ENCODE peak calls at places on chromosomes 13 and 19, in ten cellular contexts. One of them, this sample, is unnamed.

GRCh38 chr19:4378886-4379285 is 21.5 kb downstream of the SH3GL1 start:
- DNase-seq in Peyer's patch: no peak
- DNase-seq in spleen: no peak
- DNase-seq in RCC 7860: no peak
- DNase-seq in iris pigment epithelial cell: no peak
- DNase-seq in NCI-H510A treated with DMSO at 0.1 percent for 48 hours: no peak
- DNase-seq in T1000: no peak
- DNase-seq in A172: no peak
- DNase-seq in naive thymus-derived CD8-positive, alpha-beta T cell: no peak
- DNase-seq in activated CD4-positive, alpha-beta T cell treated with anti-CD3 and anti-CD28 coated beads, Interleukin-2, amount 50 U/mL, for 48 hours: no peak
- DNase-seq in this sample: no peak

GRCh38 chr19:2663920-2664571 is 38.4 kb downstream of the GNG7 start:
- DNase-seq in NCI-H510A treated with DMSO at 0.1 percent for 48 hours: no peak
- DNase-seq in activated CD4-positive, alpha-beta T cell treated with anti-CD3 and anti-CD28 coated beads, Interleukin-2, amount 50 U/mL, for 48 hours: no peak
- DNase-seq in iris pigment epithelial cell: no peak
- DNase-seq in naive thymus-derived CD8-positive, alpha-beta T cell: no peak
- DNase-seq in Peyer's patch: peak; percentile 91
- DNase-seq in A172: no peak
- DNase-seq in RCC 7860: no peak
- DNase-seq in spleen: peak; percentile 89
- DNase-seq in T1000: no peak
- DNase-seq in this sample: no peak

GRCh38 chr13:27379126-27379525 is 45.3 kb upstream of the GTF3A start:
- DNase-seq in naive thymus-derived CD8-positive, alpha-beta T cell: no peak
- DNase-seq in A172: no peak
- DNase-seq in NCI-H510A treated with DMSO at 0.1 percent for 48 hours: no peak
- DNase-seq in activated CD4-positive, alpha-beta T cell treated with anti-CD3 and anti-CD28 coated beads, Interleukin-2, amount 50 U/mL, for 48 hours: no peak
- DNase-seq in RCC 7860: no peak
- DNase-seq in Peyer's patch: no peak
- DNase-seq in T1000: no peak
- DNase-seq in iris pigment epithelial cell: no peak
- DNase-seq in spleen: no peak
- DNase-seq in this sample: no peak

GRCh38 chr19:42419309-42419708 is 7.9 kb downstream of the LIPE start:
- DNase-seq in activated CD4-positive, alpha-beta T cell treated with anti-CD3 and anti-CD28 coated beads, Interleukin-2, amount 50 U/mL, for 48 hours: no peak
- DNase-seq in naive thymus-derived CD8-positive, alpha-beta T cell: no peak
- DNase-seq in RCC 7860: no peak
- DNase-seq in A172: no peak
- DNase-seq in T1000: no peak
- DNase-seq in spleen: peak; percentile 78
- DNase-seq in Peyer's patch: no peak
- DNase-seq in iris pigment epithelial cell: no peak
- DNase-seq in NCI-H510A treated with DMSO at 0.1 percent for 48 hours: no peak
- DNase-seq in this sample: no peak

GRCh38 chr13:28333204-28333900 is 161.6 kb downstream of the FLT1 start:
- DNase-seq in activated CD4-positive, alpha-beta T cell treated with anti-CD3 and anti-CD28 coated beads, Interleukin-2, amount 50 U/mL, for 48 hours: no peak
- DNase-seq in iris pigment epithelial cell: peak; percentile 59
- DNase-seq in A172: no peak
- DNase-seq in Peyer's patch: no peak
- DNase-seq in spleen: no peak
- DNase-seq in RCC 7860: no peak
- DNase-seq in naive thymus-derived CD8-positive, alpha-beta T cell: no peak
- DNase-seq in NCI-H510A treated with DMSO at 0.1 percent for 48 hours: no peak
- DNase-seq in T1000: no peak
- DNase-seq in this sample: no peak

GRCh38 chr19:47476438-47476972 is 4.8 kb upstream of the SLC8A2 start:
- DNase-seq in NCI-H510A treated with DMSO at 0.1 percent for 48 hours: no peak
- DNase-seq in activated CD4-positive, alpha-beta T cell treated with anti-CD3 and anti-CD28 coated beads, Interleukin-2, amount 50 U/mL, for 48 hours: no peak
- DNase-seq in A172: no peak
- DNase-seq in naive thymus-derived CD8-positive, alpha-beta T cell: no peak
- DNase-seq in spleen: no peak
- DNase-seq in iris pigment epithelial cell: no peak
- DNase-seq in T1000: no peak
- DNase-seq in Peyer's patch: no peak
- DNase-seq in RCC 7860: no peak
- DNase-seq in this sample: no peak

GRCh38 chr13:52848455-52849190 is at the start of gene PCDH8:
- DNase-seq in RCC 7860: no peak
- DNase-seq in NCI-H510A treated with DMSO at 0.1 percent for 48 hours: peak; percentile 88
- DNase-seq in iris pigment epithelial cell: no peak
- DNase-seq in activated CD4-positive, alpha-beta T cell treated with anti-CD3 and anti-CD28 coated beads, Interleukin-2, amount 50 U/mL, for 48 hours: no peak
- DNase-seq in A172: no peak
- DNase-seq in spleen: no peak
- DNase-seq in T1000: no peak
- DNase-seq in Peyer's patch: no peak
- DNase-seq in naive thymus-derived CD8-positive, alpha-beta T cell: no peak
- DNase-seq in this sample: peak; percentile 21

GRCh38 chr19:28414748-28415147 is 798.2 kb downstream of the UQCRFS1 start:
- DNase-seq in A172: no peak
- DNase-seq in NCI-H510A treated with DMSO at 0.1 percent for 48 hours: no peak
- DNase-seq in RCC 7860: no peak
- DNase-seq in spleen: no peak
- DNase-seq in iris pigment epithelial cell: no peak
- DNase-seq in activated CD4-positive, alpha-beta T cell treated with anti-CD3 and anti-CD28 coated beads, Interleukin-2, amount 50 U/mL, for 48 hours: no peak
- DNase-seq in Peyer's patch: no peak
- DNase-seq in T1000: no peak
- DNase-seq in naive thymus-derived CD8-positive, alpha-beta T cell: no peak
- DNase-seq in this sample: no peak

GRCh38 chr19:38800577-38801347 is 11.8 kb downstream of the LGALS7B start:
- DNase-seq in T1000: no peak
- DNase-seq in NCI-H510A treated with DMSO at 0.1 percent for 48 hours: no peak
- DNase-seq in RCC 7860: no peak
- DNase-seq in Peyer's patch: no peak
- DNase-seq in naive thymus-derived CD8-positive, alpha-beta T cell: no peak
- DNase-seq in activated CD4-positive, alpha-beta T cell treated with anti-CD3 and anti-CD28 coated beads, Interleukin-2, amount 50 U/mL, for 48 hours: no peak
- DNase-seq in spleen: no peak
- DNase-seq in A172: no peak
- DNase-seq in iris pigment epithelial cell: no peak
- DNase-seq in this sample: no peak

GRCh38 chr13:30034448-30034795 is 184.0 kb upstream of the UBL3 start:
- DNase-seq in iris pigment epithelial cell: no peak
- DNase-seq in spleen: no peak
- DNase-seq in T1000: no peak
- DNase-seq in A172: no peak
- DNase-seq in activated CD4-positive, alpha-beta T cell treated with anti-CD3 and anti-CD28 coated beads, Interleukin-2, amount 50 U/mL, for 48 hours: no peak
- DNase-seq in RCC 7860: no peak
- DNase-seq in NCI-H510A treated with DMSO at 0.1 percent for 48 hours: no peak
- DNase-seq in Peyer's patch: no peak
- DNase-seq in naive thymus-derived CD8-positive, alpha-beta T cell: no peak
- DNase-seq in this sample: no peak

GRCh38 chr19:10227215-10227971 is 3.7 kb downstream of the S1PR2 start:
- DNase-seq in naive thymus-derived CD8-positive, alpha-beta T cell: no peak
- DNase-seq in NCI-H510A treated with DMSO at 0.1 percent for 48 hours: no peak
- DNase-seq in A172: no peak
- DNase-seq in Peyer's patch: no peak
- DNase-seq in activated CD4-positive, alpha-beta T cell treated with anti-CD3 and anti-CD28 coated beads, Interleukin-2, amount 50 U/mL, for 48 hours: no peak
- DNase-seq in T1000: no peak
- DNase-seq in spleen: no peak
- DNase-seq in iris pigment epithelial cell: no peak
- DNase-seq in RCC 7860: no peak
- DNase-seq in this sample: no peak

GRCh38 chr19:9850235-9850959 is 15.3 kb downstream of the PIN1 start:
- DNase-seq in naive thymus-derived CD8-positive, alpha-beta T cell: no peak
- DNase-seq in A172: no peak
- DNase-seq in T1000: no peak
- DNase-seq in NCI-H510A treated with DMSO at 0.1 percent for 48 hours: no peak
- DNase-seq in activated CD4-positive, alpha-beta T cell treated with anti-CD3 and anti-CD28 coated beads, Interleukin-2, amount 50 U/mL, for 48 hours: no peak
- DNase-seq in Peyer's patch: no peak
- DNase-seq in RCC 7860: no peak
- DNase-seq in spleen: no peak
- DNase-seq in iris pigment epithelial cell: no peak
- DNase-seq in this sample: no peak

GRCh38 chr13:40052954-40053353 is 397.5 kb downstream of the COG6 start:
- DNase-seq in spleen: no peak
- DNase-seq in RCC 7860: no peak
- DNase-seq in T1000: no peak
- DNase-seq in naive thymus-derived CD8-positive, alpha-beta T cell: no peak
- DNase-seq in A172: no peak
- DNase-seq in Peyer's patch: no peak
- DNase-seq in NCI-H510A treated with DMSO at 0.1 percent for 48 hours: no peak
- DNase-seq in activated CD4-positive, alpha-beta T cell treated with anti-CD3 and anti-CD28 coated beads, Interleukin-2, amount 50 U/mL, for 48 hours: no peak
- DNase-seq in iris pigment epithelial cell: no peak
- DNase-seq in this sample: no peak

GRCh38 chr13:46492946-46493345 is 60.0 kb upstream of the LRCH1 start:
- DNase-seq in A172: peak; percentile 33
- DNase-seq in Peyer's patch: no peak
- DNase-seq in activated CD4-positive, alpha-beta T cell treated with anti-CD3 and anti-CD28 coated beads, Interleukin-2, amount 50 U/mL, for 48 hours: no peak
- DNase-seq in NCI-H510A treated with DMSO at 0.1 percent for 48 hours: peak; percentile 0
- DNase-seq in naive thymus-derived CD8-positive, alpha-beta T cell: no peak
- DNase-seq in RCC 7860: no peak
- DNase-seq in iris pigment epithelial cell: peak; percentile 48
- DNase-seq in T1000: no peak
- DNase-seq in spleen: no peak
- DNase-seq in this sample: no peak

This sample was measured in stimulated activated naive CD8-positive, alpha-beta T cell treated with anti-CD3 and anti-CD28 coated beads, Interleukin-15, Interleukin-2, amounts not matched to agents 100 U/mL and 50 U/mL, for 24 hours.